ENCODE peak calls at places on chromosomes 12 and 14, in ten cellular contexts. I is body of pancreas, Y is MM.1S, D is WERI-Rb-1, P is left ventricle myocardium inferior, G is sigmoid colon, R is heart right ventricle, V is heart left ventricle, L is upper lobe of right lung, Z is IMR-90. T is an unnamed sample.

GRCh38 chr12:9032202-9032964 is 43.0 kb downstream of the KLRG1 start:
- DNase-seq in L (no peak), V (no peak), Z (no peak), P (no peak), G (no peak), R (no peak), I (no peak), D (no peak), Y (no peak), T (no peak)

GRCh38 chr12:113184098-113184899 is 979 bp downstream of the DDX54 start:
- DNase-seq in Y (no peak), V (no peak), Z (no peak), I (no peak), D (no peak), P (no peak), G (no peak), R (no peak), L (no peak), T (peak; percentile 40)

GRCh38 chr12:124057691-124058090 is 84.7 kb downstream of the ZNF664 start:
- DNase-seq in G (no peak), I (no peak), Z (no peak), V (no peak), P (no peak), L (no peak), Y (no peak), R (no peak), D (no peak), T (no peak)

GRCh38 chr14:21852061-21852664 is 178.5 kb upstream of the OR4E1 start:
- DNase-seq in G (no peak), Y (peak; percentile 61), Z (peak; percentile 20), P (no peak), V (no peak), R (no peak), I (peak; percentile 40), L (no peak), D (peak; percentile 19), T (no peak)

GRCh38 chr12:71662861-71663560 is 637 bp downstream of the ZFC3H1 start:
- DNase-seq in R (peak; percentile 60), P (peak; percentile 49), Y (peak; percentile 60), L (peak; percentile 84), G (peak; percentile 81), D (peak; percentile 36), V (peak; percentile 68), I (peak; percentile 75), Z (peak; percentile 69), T (peak; percentile 24)

GRCh38 chr12:118328486-118329340 is 44.0 kb downstream of the TAOK3 start:
- DNase-seq in G (no peak), R (no peak), D (no peak), L (no peak), Z (no peak), P (no peak), I (no peak), V (no peak), Y (no peak), T (no peak)

GRCh38 chr14:104774453-104775072 is 21.0 kb downstream of the AKT1 start:
- DNase-seq in G (no peak), D (no peak), P (no peak), V (no peak), Y (no peak), L (peak; percentile 81), I (peak; percentile 70), Z (no peak), R (no peak), T (no peak)

GRCh38 chr14:103155013-103155412 is 31.8 kb downstream of the TNFAIP2 start:
- DNase-seq in G (peak; percentile 90), V (peak; percentile 88), Y (no peak), I (no peak), R (peak; percentile 80), P (peak; percentile 80), L (peak; percentile 82), Z (peak; percentile 13), D (peak; percentile 80), T (no peak)

GRCh38 chr12:51067229-51067628 is 16.2 kb downstream of the CSRNP2 start:
- DNase-seq in V (no peak), G (no peak), D (no peak), Z (no peak), Y (no peak), P (no peak), R (no peak), L (no peak), I (no peak), T (no peak)

GRCh38 chr14:78863143-78863542 is 693.0 kb downstream of the NRXN3 start:
- DNase-seq in I (peak; percentile 11), L (no peak), Y (peak; percentile 29), G (no peak), P (no peak), R (no peak), D (no peak), Z (peak; percentile 43), V (no peak), T (no peak)

GRCh38 chr12:107091989-107092641 is 1.2 kb downstream of the CRY1 start:
- DNase-seq in I (peak; percentile 24), G (no peak), Z (peak; percentile 97), D (peak; percentile 58), P (no peak), Y (peak; percentile 88), L (no peak), V (no peak), R (peak; percentile 38), T (no peak)

GRCh38 chr14:32193532-32193931 is 8.3 kb upstream of the RNU6-7 start:
- DNase-seq in P (no peak), R (no peak), V (no peak), I (no peak), Z (no peak), L (no peak), D (no peak), G (no peak), Y (no peak), T (no peak)

GRCh38 chr14:32078030-32078793 is 1.1 kb downstream of the ARHGAP5 start:
- DNase-seq in R (peak; percentile 46), D (peak; percentile 40), V (peak; percentile 26), L (peak; percentile 68), Z (peak; percentile 24), P (peak; percentile 33), I (peak; percentile 41), G (peak; percentile 69), Y (peak; percentile 14), T (no peak)

GRCh38 chr14:52402812-52403526 is 88.9 kb downstream of the PTGER2 start:
- DNase-seq in Y (no peak), I (no peak), R (no peak), P (no peak), Z (peak; percentile 72), D (no peak), L (no peak), G (no peak), V (no peak), T (no peak)

GRCh38 chr12:78963439-78964222 is 99.1 kb downstream of the SYT1 start:
- DNase-seq in I (no peak), V (no peak), R (no peak), D (no peak), P (no peak), L (no peak), Y (no peak), G (no peak), Z (peak; percentile 61), T (no peak)

DNA sequence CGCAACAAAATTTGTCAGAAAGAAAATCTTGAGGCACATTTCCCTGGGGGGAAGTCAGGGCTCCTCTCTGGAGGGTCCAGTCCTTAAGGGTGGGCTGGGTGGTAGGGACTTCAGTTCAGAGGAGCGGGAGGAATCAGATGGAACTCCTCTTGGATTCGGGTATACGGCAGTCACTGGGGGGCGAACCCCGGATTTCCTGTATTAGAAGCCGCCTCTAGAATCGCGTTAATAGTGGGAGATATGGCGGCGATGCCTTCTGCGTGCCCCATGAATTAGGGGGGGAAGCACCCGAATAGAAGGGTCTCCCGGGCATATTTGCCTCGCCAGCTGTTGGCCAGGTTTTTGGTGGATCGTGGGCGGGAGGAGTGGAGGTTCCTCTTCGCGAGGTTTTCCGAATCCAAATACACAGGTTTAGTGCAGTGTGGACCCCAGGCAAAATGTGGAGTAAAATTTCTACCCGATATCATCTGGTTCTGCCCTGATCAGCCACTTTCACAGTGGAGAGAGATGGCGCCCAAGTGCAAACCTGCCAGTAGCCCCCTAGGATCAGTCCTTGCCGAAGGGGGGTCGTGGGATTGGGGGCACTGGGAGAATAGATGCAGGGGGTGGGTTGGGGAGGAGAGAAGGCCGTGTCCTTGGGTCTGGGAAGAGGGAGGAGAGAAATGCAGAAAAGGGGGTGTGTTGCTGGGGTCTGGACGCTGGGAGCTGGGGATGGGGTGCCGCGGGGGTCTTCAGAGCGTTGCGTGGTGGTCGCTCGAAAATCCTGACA is 637 bp downstream of the MEG3 start:
- DNase-seq in R (no peak), Z (no peak), L (no peak), D (no peak), I (no peak), G (no peak), Y (no peak), P (no peak), V (no peak), T (no peak)
- H3K27ac ChIP-seq in R (no peak overlapping the region), Z (peak overlapping the region; percentile 88), L (no peak overlapping the region), D (no peak overlapping the region), I (peak overlapping the region; percentile 73), G (no peak overlapping the region), Y (no peak overlapping the region), P (peak overlapping the region; percentile 51), V (peak overlapping the region; percentile 61), T (peak overlapping the region; percentile 1)

DNA sequence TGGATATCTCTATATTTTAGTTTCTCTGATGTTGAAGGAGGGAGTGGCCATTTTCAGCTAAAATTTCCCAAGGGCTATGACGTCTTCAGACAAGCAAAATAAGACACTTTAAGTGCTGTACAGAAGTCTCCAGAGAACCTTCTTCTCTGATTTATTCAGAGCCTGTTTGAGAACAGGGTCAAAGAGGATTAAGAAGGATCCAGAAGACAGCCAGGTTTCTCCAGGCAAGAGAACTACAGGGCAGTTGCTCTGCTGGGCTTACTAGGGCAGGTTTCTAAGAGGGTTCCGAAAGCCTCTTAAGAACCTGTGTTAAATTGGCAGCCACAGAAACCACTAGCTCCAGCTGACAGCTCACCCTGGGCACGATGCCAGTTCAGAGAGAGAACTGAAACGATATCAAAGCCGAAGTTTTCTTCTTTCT is 1.2 kb downstream of the MGP start:
- DNase-seq in Z (peak; percentile 72), D (peak; percentile 69), G (peak; percentile 95), Y (peak; percentile 95), L (peak; percentile 79), R (peak; percentile 89), V (peak; percentile 84), P (peak; percentile 83), I (peak; percentile 79), T (peak; percentile 71)
- H3K4me3 ChIP-seq in Z (no peak overlapping the region), D (no peak overlapping the region), G (peak overlapping the region; percentile 42), Y (no peak overlapping the region), L (peak overlapping the region; percentile 48), R (peak overlapping the region; percentile 59), V (peak overlapping the region; percentile 40), P (peak overlapping the region; percentile 62), I (no peak overlapping the region), T (peak overlapping the region; percentile 83)

GRCh38 chr14:98207466-98207865 is 1064.5 kb downstream of the BCL11B start:
- DNase-seq in Z (no peak), Y (no peak), V (no peak), G (no peak), R (no peak), I (no peak), D (no peak), P (no peak), L (no peak), T (no peak)
- H3K9me3 ChIP-seq in Z (peaks cover 43% of the 10 kb centered on the region), Y (no peaks in the 10 kb centered on the region), V (no peaks in the 10 kb centered on the region), G (no peaks in the 10 kb centered on the region), R (no peaks in the 10 kb centered on the region), I (no peaks in the 10 kb centered on the region), D (no peaks in the 10 kb centered on the region), P (no peaks in the 10 kb centered on the region), L (no peaks in the 10 kb centered on the region), T (no peaks in the 10 kb centered on the region)

DNA sequence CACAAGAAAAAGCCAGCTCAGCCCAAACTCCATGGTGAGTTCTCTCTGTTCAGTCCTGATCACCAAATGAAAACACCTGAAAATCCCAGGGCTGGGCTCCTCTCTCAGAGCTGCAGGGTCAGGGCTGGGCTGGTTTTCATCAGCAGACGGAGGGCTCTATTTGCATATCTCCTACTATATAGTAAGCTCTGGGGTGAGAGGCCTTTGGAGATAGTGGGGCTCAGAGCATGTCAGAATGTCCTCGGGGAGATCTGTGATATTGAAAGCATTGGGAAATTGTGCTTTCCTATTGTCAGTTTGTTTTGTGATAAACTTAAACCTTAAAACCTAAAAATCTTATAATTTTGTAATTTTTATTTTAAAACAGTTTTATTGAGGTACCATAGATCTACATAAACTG is 742.6 kb downstream of the TMEM121 start:
- DNase-seq in L (no peak), V (no peak), G (no peak), D (no peak), Y (no peak), R (no peak), P (no peak), I (no peak), Z (no peak), T (no peak)
- H3K27ac ChIP-seq in L (no peak overlapping the region), V (no peak overlapping the region), G (no peak overlapping the region), D (no peak overlapping the region), Y (no peak overlapping the region), R (no peak overlapping the region), P (no peak overlapping the region), I (no peak overlapping the region), Z (no peak overlapping the region), T (no peak overlapping the region)